ENCODE peak calls at places on chromosomes 7 and 10, in ten cellular contexts. P, S, G, B, N, Q, O, R, I and V are unnamed samples.

GRCh38 chr7:29463504-29464158 is 100.0 kb upstream of the PRR15 start:
- DNase-seq in S (no peak), B (no peak), P (no peak), G (no peak), O (no peak), I (no peak), N (peak), R (no peak), Q (no peak), V (no peak)

GRCh38 chr10:123507298-123507697 is 158.9 kb upstream of the GPR26 start:
- DNase-seq in G (no peak), Q (no peak), S (no peak), R (peak), O (no peak), B (no peak), I (no peak), N (no peak), P (peak), V (no peak)

GRCh38 chr10:53808677-53809076 is 992.4 kb downstream of the PCDH15 start:
- DNase-seq in N (peak), O (no peak), G (no peak), R (peak), P (no peak), I (no peak), Q (no peak), B (no peak), S (no peak), V (no peak)

GRCh38 chr10:34275626-34276025 is 539.5 kb downstream of the PARD3 start:
- DNase-seq in R (no peak), P (no peak), Q (no peak), S (no peak), G (no peak), I (no peak), B (no peak), N (no peak), O (no peak), V (no peak)

GRCh38 chr7:41696323-41696916 is 6.5 kb downstream of the INHBA start:
- DNase-seq in O (peak), S (peak), N (peak), R (peak), P (no peak), Q (peak), I (peak), B (peak), G (peak), V (peak)

GRCh38 chr10:88787463-88787862 is 15.1 kb upstream of the LIPM start:
- DNase-seq in N (no peak), R (no peak), O (no peak), B (no peak), G (no peak), S (no peak), I (no peak), Q (no peak), P (no peak), V (no peak)

GRCh38 chr7:42753322-42753721 is 158.5 kb downstream of the C7orf25 start:
- DNase-seq in O (no peak), R (no peak), S (no peak), B (no peak), G (no peak), P (no peak), N (no peak), I (no peak), Q (peak), V (no peak)

GRCh38 chr10:72756674-72757385 is 64.9 kb downstream of the MCU start:
- DNase-seq in I (peak), B (no peak), N (no peak), Q (no peak), R (no peak), S (no peak), P (no peak), G (no peak), O (no peak), V (no peak)

GRCh38 chr10:29998142-29998808 is 61.1 kb downstream of the JCAD start:
- DNase-seq in O (peak), Q (peak), G (peak), N (peak), B (peak), P (peak), R (peak), I (peak), S (peak), V (peak)

GRCh38 chr10:3222068-3222467 is 49.5 kb upstream of the PITRM1 start:
- DNase-seq in G (no peak), R (peak), Q (no peak), O (no peak), N (no peak), S (no peak), B (no peak), I (peak), P (no peak), V (no peak)

GRCh38 chr10:30493609-30494530 is 59.9 kb downstream of the MAP3K8 start:
- DNase-seq in I (peak), G (no peak), B (peak), P (peak), R (no peak), N (peak), O (peak), Q (peak), S (no peak), V (peak)

GRCh38 chr7:44289341-44290249 is 35.8 kb downstream of the CAMK2B start:
- DNase-seq in R (no peak), G (no peak), O (peak), P (no peak), Q (peak), N (no peak), B (peak), S (no peak), I (peak), V (peak)